ENCODE peak calls at places on chromosomes 6 and 20, in four cellular contexts. One of them, this sample, is unnamed. For H3K9me3, the result is how much of the 10 kb centered on the place peaks cover.

GRCh38 chr6:157921685-157922367 is 59.8 kb upstream of the SYNJ2 start:
- DNase-seq in left ventricle myocardium inferior: no peak
- DNase-seq in cardiac muscle cell: no peak
- DNase-seq in BE2C: no peak
- DNase-seq in this sample: no peak

GRCh38 chr6:89866024-89866678 is 28.1 kb upstream of the GJA10 start:
- DNase-seq in left ventricle myocardium inferior: no peak
- DNase-seq in cardiac muscle cell: no peak
- DNase-seq in BE2C: no peak
- DNase-seq in this sample: no peak

GRCh38 chr20:31674895-31675827 is 37.4 kb downstream of the COX4I2 start:
- DNase-seq in left ventricle myocardium inferior: peak
- DNase-seq in cardiac muscle cell: no peak
- DNase-seq in BE2C: peak
- DNase-seq in this sample: no peak

GRCh38 chr6:96491926-96492325 is 29.7 kb upstream of the UFL1 start:
- DNase-seq in left ventricle myocardium inferior: no peak
- DNase-seq in cardiac muscle cell: no peak
- DNase-seq in BE2C: no peak
- DNase-seq in this sample: no peak

GRCh38 chr20:6714202-6714800 is 53.2 kb upstream of the BMP2 start:
- DNase-seq in left ventricle myocardium inferior: no peak
- DNase-seq in cardiac muscle cell: no peak
- DNase-seq in BE2C: no peak
- DNase-seq in this sample: no peak

GRCh38 chr6:42368156-42368555 is 83.6 kb downstream of the TRERF1 start:
- DNase-seq in left ventricle myocardium inferior: no peak
- DNase-seq in cardiac muscle cell: no peak
- DNase-seq in BE2C: no peak
- DNase-seq in this sample: no peak

GRCh38 chr20:46402236-46402886 is 4.1 kb downstream of the ELMO2 start:
- DNase-seq in left ventricle myocardium inferior: no peak
- DNase-seq in cardiac muscle cell: no peak
- DNase-seq in BE2C: no peak
- DNase-seq in this sample: no peak

GRCh38 chr6:40997256-40997957 is 41.6 kb downstream of the UNC5CL start:
- DNase-seq in left ventricle myocardium inferior: no peak
- DNase-seq in cardiac muscle cell: peak
- DNase-seq in BE2C: no peak
- DNase-seq in this sample: peak

GRCh38 chr6:90643366-90643765 is 56.5 kb upstream of the MAP3K7 start:
- DNase-seq in left ventricle myocardium inferior: no peak
- DNase-seq in cardiac muscle cell: no peak
- DNase-seq in BE2C: no peak
- DNase-seq in this sample: peak

GRCh38 chr6:24879351-24879750 is 56.4 kb downstream of the RIPOR2 start:
- DNase-seq in left ventricle myocardium inferior: no peak
- DNase-seq in cardiac muscle cell: no peak
- DNase-seq in BE2C: no peak
- DNase-seq in this sample: no peak

GRCh38 chr6:113137411-113137810 is 719.7 kb upstream of the MARCKS start:
- DNase-seq in left ventricle myocardium inferior: peak
- DNase-seq in cardiac muscle cell: no peak
- DNase-seq in BE2C: no peak
- DNase-seq in this sample: no peak

GRCh38 chr6:125819927-125820326 is 29.2 kb downstream of the NCOA7 start:
- DNase-seq in left ventricle myocardium inferior: no peak
- DNase-seq in cardiac muscle cell: no peak
- DNase-seq in BE2C: no peak
- DNase-seq in this sample: no peak

GRCh38 chr6:43812850-43813584 is 43.0 kb downstream of the VEGFA start:
- DNase-seq in left ventricle myocardium inferior: no peak
- DNase-seq in cardiac muscle cell: no peak
- DNase-seq in BE2C: no peak
- DNase-seq in this sample: no peak

GRCh38 chr6:28220164-28221133 is 4.6 kb upstream of the ZSCAN9 start:
- DNase-seq in left ventricle myocardium inferior: no peak
- DNase-seq in cardiac muscle cell: no peak
- DNase-seq in BE2C: no peak
- DNase-seq in this sample: no peak

GRCh38 chr6:148657053-148657452 is 89.8 kb upstream of the UST start:
- DNase-seq in left ventricle myocardium inferior: no peak
- DNase-seq in cardiac muscle cell: no peak
- DNase-seq in BE2C: no peak
- DNase-seq in this sample: no peak

GRCh38 chr6:82144852-82145332 is 102.7 kb downstream of the IBTK start:
- DNase-seq in left ventricle myocardium inferior: peak
- DNase-seq in cardiac muscle cell: peak
- DNase-seq in BE2C: peak
- DNase-seq in this sample: no peak

GRCh38 chr20:11692567-11692966 is 225.1 kb upstream of the BTBD3 start:
- DNase-seq in left ventricle myocardium inferior: no peak
- DNase-seq in cardiac muscle cell: no peak
- DNase-seq in BE2C: no peak
- DNase-seq in this sample: no peak

GRCh38 chr6:30463651-30464618 is 25.4 kb upstream of the HLA-E start:
- DNase-seq in left ventricle myocardium inferior: peak
- DNase-seq in cardiac muscle cell: no peak
- DNase-seq in BE2C: no peak
- DNase-seq in this sample: no peak

GRCh38 chr20:56956536-56956935 is 309.9 kb downstream of the BMP7 start:
- DNase-seq in left ventricle myocardium inferior: no peak
- DNase-seq in cardiac muscle cell: no peak
- DNase-seq in BE2C: no peak
- DNase-seq in this sample: no peak

GRCh38 chr20:53865905-53866786 is 204.2 kb downstream of the BCAS1 start:
- DNase-seq in left ventricle myocardium inferior: no peak
- DNase-seq in cardiac muscle cell: peak
- DNase-seq in BE2C: peak
- DNase-seq in this sample: peak

GRCh38 chr6:958531-958930 is 265.6 kb upstream of the EXOC2 start:
- DNase-seq in left ventricle myocardium inferior: no peak
- DNase-seq in cardiac muscle cell: no peak
- DNase-seq in BE2C: no peak
- DNase-seq in this sample: no peak

DNA sequence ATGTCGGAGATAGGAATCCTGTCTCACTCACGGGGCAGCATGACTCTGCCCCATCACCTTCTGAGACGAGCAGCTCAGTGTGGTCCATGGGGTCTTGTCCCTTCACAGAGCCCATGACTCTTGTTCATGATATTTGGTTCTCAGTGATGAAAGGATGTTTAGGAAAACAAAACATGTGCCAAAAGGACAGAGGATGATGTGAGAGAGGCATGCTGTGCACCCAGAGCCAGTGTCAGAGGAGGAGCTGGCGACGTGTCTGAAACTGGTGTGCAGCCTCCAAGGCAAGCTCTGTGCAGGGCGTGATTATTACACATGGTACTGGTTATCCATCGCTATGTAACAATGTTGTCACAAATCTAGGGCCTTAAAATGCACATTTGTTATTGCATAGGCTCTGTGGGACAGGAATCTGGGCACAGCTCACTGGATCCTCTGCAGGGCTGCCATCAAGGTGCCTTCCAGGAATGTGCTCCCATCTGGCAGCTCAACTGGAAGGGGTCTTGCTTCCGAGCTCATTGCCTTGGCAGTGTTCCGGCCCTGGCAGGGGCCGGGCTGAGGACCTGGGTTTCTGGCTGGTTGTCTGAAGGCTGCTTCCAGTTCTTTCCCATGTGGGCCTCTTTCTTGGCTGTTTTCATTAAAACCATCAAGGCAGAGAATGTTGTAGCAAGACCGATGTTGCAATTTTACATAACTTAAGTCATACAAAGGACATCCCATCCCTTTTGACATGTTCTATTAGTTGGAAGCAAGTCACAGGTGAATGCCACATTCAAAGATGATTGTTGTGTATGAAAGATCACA is 175.4 kb downstream of the ERMARD start:
- DNase-seq in left ventricle myocardium inferior: no peak
- DNase-seq in cardiac muscle cell: no peak
- DNase-seq in BE2C: no peak
- DNase-seq in this sample: no peak
- H3K9me3 ChIP-seq in left ventricle myocardium inferior: under half
- H3K9me3 ChIP-seq in cardiac muscle cell: under half
- H3K9me3 ChIP-seq in BE2C: under half
- H3K9me3 ChIP-seq in this sample: under half

GRCh38 chr6:144351741-144352140 is 66.6 kb downstream of the UTRN start:
- DNase-seq in left ventricle myocardium inferior: no peak
- DNase-seq in cardiac muscle cell: no peak
- DNase-seq in BE2C: no peak
- DNase-seq in this sample: no peak

GRCh38 chr6:144349690-144350132 is 64.6 kb downstream of the UTRN start:
- DNase-seq in left ventricle myocardium inferior: no peak
- DNase-seq in cardiac muscle cell: no peak
- DNase-seq in BE2C: no peak
- DNase-seq in this sample: no peak

GRCh38 chr6:144350176-144350575 is 65.0 kb downstream of the UTRN start:
- DNase-seq in left ventricle myocardium inferior: no peak
- DNase-seq in cardiac muscle cell: no peak
- DNase-seq in BE2C: no peak
- DNase-seq in this sample: no peak

GRCh38 chr6:144352310-144352709 is 67.2 kb downstream of the UTRN start:
- DNase-seq in left ventricle myocardium inferior: no peak
- DNase-seq in cardiac muscle cell: no peak
- DNase-seq in BE2C: no peak
- DNase-seq in this sample: no peak

DNA sequence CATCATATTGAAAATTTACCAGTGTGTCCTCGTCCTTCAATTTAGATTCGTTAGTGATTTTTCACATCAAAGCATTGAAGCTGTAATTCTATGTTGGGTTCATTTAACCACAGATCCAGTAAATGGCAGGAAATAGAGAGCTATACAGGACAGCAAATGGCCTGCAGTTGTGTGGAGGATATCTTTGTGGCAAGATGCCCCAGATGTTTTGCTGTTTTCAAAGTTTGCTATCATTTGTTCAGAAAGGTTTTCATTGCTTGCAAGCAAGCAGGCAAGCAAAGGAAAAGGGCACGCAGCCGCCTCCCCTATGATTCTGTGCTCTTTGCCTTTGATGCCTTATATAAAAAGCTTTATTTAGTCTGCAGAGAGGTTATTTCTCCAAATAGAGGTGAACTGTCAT is 66.2 kb downstream of the UTRN start:
- DNase-seq in left ventricle myocardium inferior: no peak
- DNase-seq in cardiac muscle cell: no peak
- DNase-seq in BE2C: no peak
- DNase-seq in this sample: no peak
- H3K4me3 ChIP-seq in left ventricle myocardium inferior: peak
- H3K4me3 ChIP-seq in cardiac muscle cell: no peak
- H3K4me3 ChIP-seq in BE2C: no peak
- H3K4me3 ChIP-seq in this sample: no peak

GRCh38 chr6:10877012-10877411 is 4.8 kb downstream of the GCM2 start:
- DNase-seq in left ventricle myocardium inferior: no peak
- DNase-seq in cardiac muscle cell: no peak
- DNase-seq in BE2C: no peak
- DNase-seq in this sample: no peak

GRCh38 chr6:10880366-10880765 is 1.5 kb downstream of the GCM2 start:
- DNase-seq in left ventricle myocardium inferior: no peak
- DNase-seq in cardiac muscle cell: no peak
- DNase-seq in BE2C: no peak
- DNase-seq in this sample: no peak

GRCh38 chr6:10883312-10884244 is 1.7 kb upstream of the GCM2 start:
- DNase-seq in left ventricle myocardium inferior: no peak
- DNase-seq in cardiac muscle cell: no peak
- DNase-seq in BE2C: no peak
- DNase-seq in this sample: no peak

GRCh38 chr6:10884245-10884972 is 2.4 kb upstream of the SYCP2L start:
- DNase-seq in left ventricle myocardium inferior: no peak
- DNase-seq in cardiac muscle cell: no peak
- DNase-seq in BE2C: no peak
- DNase-seq in this sample: no peak

DNA sequence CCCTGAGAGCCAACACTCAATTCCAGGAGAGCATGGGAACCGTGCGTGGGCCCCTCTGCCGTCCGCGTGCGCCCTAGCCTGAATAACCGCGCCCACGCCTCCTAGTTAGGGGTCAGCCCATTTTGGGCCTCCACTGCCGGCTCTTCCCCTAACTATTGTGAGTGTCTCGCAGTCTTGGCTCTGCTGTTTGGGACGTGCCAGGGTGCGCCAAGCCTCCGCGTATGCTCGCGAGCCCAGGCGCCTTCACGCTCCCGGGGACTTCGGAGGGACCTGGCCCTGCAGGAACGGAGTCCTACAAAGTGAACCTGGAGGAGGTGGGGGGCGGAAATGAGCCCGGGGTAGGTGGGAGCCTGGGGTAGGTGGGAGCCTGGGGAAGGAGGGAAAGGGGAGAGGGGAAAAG is 813 bp upstream of the GCM2 start:
- DNase-seq in left ventricle myocardium inferior: no peak
- DNase-seq in cardiac muscle cell: no peak
- DNase-seq in BE2C: no peak
- DNase-seq in this sample: no peak
- H3K9me3 ChIP-seq in left ventricle myocardium inferior: under half
- H3K9me3 ChIP-seq in cardiac muscle cell: under half
- H3K9me3 ChIP-seq in BE2C: under half
- H3K9me3 ChIP-seq in this sample: under half

GRCh38 chr6:160883999-160884398 is 107.6 kb upstream of the MAP3K4 start:
- DNase-seq in left ventricle myocardium inferior: no peak
- DNase-seq in cardiac muscle cell: no peak
- DNase-seq in BE2C: no peak
- DNase-seq in this sample: no peak

GRCh38 chr6:160882741-160883340 is 108.7 kb upstream of the MAP3K4 start:
- DNase-seq in left ventricle myocardium inferior: no peak
- DNase-seq in cardiac muscle cell: peak
- DNase-seq in BE2C: no peak
- DNase-seq in this sample: peak

GRCh38 chr6:160882019-160882418 is 109.5 kb upstream of the MAP3K4 start:
- DNase-seq in left ventricle myocardium inferior: no peak
- DNase-seq in cardiac muscle cell: no peak
- DNase-seq in BE2C: no peak
- DNase-seq in this sample: no peak

GRCh38 chr6:160881409-160881808 is 110.2 kb upstream of the MAP3K4 start:
- DNase-seq in left ventricle myocardium inferior: no peak
- DNase-seq in cardiac muscle cell: no peak
- DNase-seq in BE2C: no peak
- DNase-seq in this sample: no peak

DNA sequence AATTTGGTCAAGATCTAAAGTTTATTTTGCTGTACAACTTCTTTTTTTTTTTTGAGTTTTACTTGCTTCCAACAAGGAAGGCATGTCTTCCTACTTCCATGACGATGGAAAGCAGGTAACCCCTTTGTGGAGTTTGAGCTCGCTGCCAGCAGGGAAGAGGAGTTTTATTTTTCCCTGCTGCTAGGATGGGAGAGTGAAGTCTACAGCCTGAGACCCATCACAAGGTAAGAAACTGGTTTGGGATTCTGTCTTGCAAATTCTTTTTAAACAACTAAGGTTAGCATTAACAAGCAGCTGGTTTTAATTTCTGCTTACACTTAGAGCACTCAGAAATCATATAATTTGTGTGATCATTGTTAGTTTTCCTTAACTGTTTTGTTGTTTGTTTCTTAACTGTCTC is 108.0 kb upstream of the MAP3K4 start:
- DNase-seq in left ventricle myocardium inferior: no peak
- DNase-seq in cardiac muscle cell: no peak
- DNase-seq in BE2C: no peak
- DNase-seq in this sample: no peak
- H3K4me3 ChIP-seq in left ventricle myocardium inferior: no peak
- H3K4me3 ChIP-seq in cardiac muscle cell: no peak
- H3K4me3 ChIP-seq in BE2C: no peak
- H3K4me3 ChIP-seq in this sample: no peak